ENCODE peak calls at places on chromosomes 1 and 21, in six cellular contexts. N, P, O, D, I and G are unnamed samples. For H3K36me3, the result is how much of the 10 kb centered on the place peaks cover.

GRCh38 chr1:115337633-115338456 is at the start of gene NGF:
- DNase-seq in O (peak), D (peak), N (peak), P (peak), I (peak), G (peak)

GRCh38 chr1:180444522-180444921 is 57.9 kb downstream of the ACBD6 start:
- DNase-seq in I (no peak), D (no peak), P (no peak), N (no peak), O (no peak), G (no peak)

GRCh38 chr1:211529453-211529852 is 37.5 kb upstream of the RD3 start:
- DNase-seq in I (no peak), D (no peak), P (no peak), N (no peak), O (no peak), G (no peak)

GRCh38 chr1:10899490-10900264 is 103.2 kb upstream of the CASZ1 start:
- DNase-seq in O (no peak), I (peak), P (no peak), D (no peak), N (no peak), G (no peak)

GRCh38 chr1:161119379-161120061 is 1.6 kb downstream of the NIT1 start:
- DNase-seq in I (peak), O (peak), P (peak), D (no peak), N (peak), G (no peak)

GRCh38 chr1:100440075-100440809 is 87.9 kb downstream of the CDC14A start:
- DNase-seq in D (no peak), P (no peak), I (peak), N (peak), O (no peak), G (no peak)

GRCh38 chr1:58162952-58163550 is 383.5 kb downstream of the OMA1 start:
- DNase-seq in I (peak), P (peak), D (peak), O (peak), N (peak), G (peak)

GRCh38 chr1:208420696-208421095 is 176.5 kb upstream of the PLXNA2 start:
- DNase-seq in I (peak), O (no peak), N (no peak), P (no peak), D (no peak), G (no peak)

GRCh38 chr1:206550446-206550845 is 43.1 kb downstream of the RASSF5 start:
- DNase-seq in N (no peak), I (no peak), O (peak), P (no peak), D (no peak), G (no peak)

GRCh38 chr21:29321908-29322569 is 23.3 kb downstream of the BACH1 start:
- DNase-seq in P (no peak), O (no peak), I (no peak), D (no peak), N (no peak), G (no peak)

GRCh38 chr1:182603646-182604127 is 502 bp downstream of the RGS16 start:
- DNase-seq in N (peak), P (no peak), O (no peak), D (no peak), I (peak), G (no peak)

GRCh38 chr1:246795906-246796694 is 71.9 kb downstream of the SCCPDH start:
- DNase-seq in O (no peak), D (no peak), N (no peak), I (no peak), P (no peak), G (no peak)

GRCh38 chr1:47443530-47444316 is 5.9 kb downstream of the FOXD2 start:
- DNase-seq in I (no peak), O (no peak), N (peak), D (no peak), P (no peak), G (peak)

GRCh38 chr21:42281196-42281680 is 34.0 kb downstream of the TFF3 start:
- DNase-seq in N (no peak), I (no peak), D (no peak), O (no peak), P (no peak), G (no peak)
- H3K36me3 ChIP-seq in N (under half), I (under half), D (under half), O (under half), P (under half), G (under half)

GRCh38 chr1:55503663-55504305 is 288.6 kb upstream of the USP24 start:
- DNase-seq in D (no peak), O (peak), P (peak), N (no peak), I (no peak), G (no peak)
- H3K9ac ChIP-seq in D (no peak), O (peak), P (peak), N (no peak), I (no peak), G (no peak)

GRCh38 chr1:22643928-22644327 is 495 bp downstream of the C1QC start:
- DNase-seq in O (no peak), P (no peak), I (no peak), N (no peak), D (no peak), G (no peak)

GRCh38 chr1:22639286-22639685 is 2.9 kb downstream of the C1QA start:
- DNase-seq in O (peak), I (no peak), P (peak), N (peak), D (peak), G (no peak)

GRCh38 chr1:22641247-22641646 is 2.2 kb upstream of the C1QC start:
- DNase-seq in D (no peak), I (no peak), O (no peak), N (no peak), P (no peak), G (no peak)

GRCh38 chr1:22643381-22643780 is at the start of gene C1QC:
- DNase-seq in O (no peak), P (no peak), I (no peak), N (no peak), D (no peak), G (no peak)

DNA sequence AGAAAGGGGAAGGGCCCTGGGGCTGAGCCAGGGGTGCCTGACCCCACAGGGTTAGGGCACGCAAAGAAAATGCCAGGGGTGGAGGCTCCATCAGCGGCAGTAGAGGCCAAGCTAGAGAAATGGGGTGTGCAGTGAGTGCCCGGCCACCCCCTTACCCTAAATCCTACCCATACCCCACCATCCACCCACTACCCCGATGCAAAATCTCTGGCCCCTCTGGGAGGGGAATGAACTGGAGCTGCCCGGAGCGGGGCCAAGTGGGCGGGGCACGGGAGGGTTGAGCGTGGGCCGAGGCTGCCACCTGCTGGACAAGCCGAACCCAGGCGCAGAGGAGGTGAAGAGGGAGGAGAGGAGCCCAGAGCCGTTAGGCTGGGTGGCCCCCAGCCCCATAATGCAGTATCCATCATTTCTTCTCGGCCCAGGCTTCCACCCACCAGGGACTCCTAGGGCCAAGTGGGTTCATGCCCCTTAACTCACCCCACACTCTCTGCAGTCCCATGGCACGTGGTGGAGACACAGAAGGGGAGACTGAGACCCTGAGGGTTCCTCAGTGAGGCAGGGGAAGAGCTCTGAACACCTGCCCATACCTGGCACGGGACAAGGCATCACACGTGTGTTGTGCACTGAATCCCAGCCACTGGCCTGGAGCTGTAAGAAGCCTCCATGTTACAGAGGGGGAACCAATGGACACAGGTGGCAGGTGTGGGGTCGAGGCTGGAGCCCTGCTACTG is 1.4 kb upstream of the C1QC start:
- DNase-seq in D (peak), I (peak), O (peak), N (peak), P (peak), G (peak)
- H4K8ac ChIP-seq in D (peak), I (no peak), O (no peak), N (no peak), P (no peak), G (no peak)

GRCh38 chr1:53048960-53049573 is 12.9 kb upstream of the PODN start:
- DNase-seq in N (no peak), O (no peak), P (no peak), I (no peak), D (no peak), G (no peak)
- H3K36me3 ChIP-seq in N (under half), O (under half), P (under half), I (under half), D (under half), G (under half)

DNA sequence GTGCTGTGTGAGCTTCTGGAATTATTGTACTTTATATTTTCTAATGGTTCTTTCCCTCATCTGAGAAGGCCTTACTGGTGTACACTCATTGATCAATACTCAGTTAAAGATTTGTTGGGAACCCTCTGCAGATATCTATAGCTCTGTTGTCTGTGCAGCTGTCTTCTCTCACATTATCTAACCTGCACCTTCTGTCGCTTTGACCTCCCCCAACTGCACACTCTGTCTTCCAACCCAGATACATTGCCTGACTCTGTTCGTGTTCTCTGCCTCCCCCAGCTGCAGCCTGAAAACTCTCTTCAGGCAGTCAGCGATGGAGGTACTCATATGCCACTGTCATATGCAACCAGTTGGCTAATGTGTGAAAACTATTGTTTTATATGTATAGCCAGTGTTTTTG is 334.3 kb downstream of the NCAM2 start:
- DNase-seq in N (no peak), P (no peak), D (no peak), I (no peak), O (no peak), G (no peak)
- H3K9ac ChIP-seq in N (no peak), P (no peak), D (no peak), I (no peak), O (no peak), G (no peak)

GRCh38 chr1:89042491-89042890 is 19.8 kb upstream of the GBP3 start:
- DNase-seq in O (no peak), P (no peak), N (no peak), I (no peak), D (no peak), G (no peak)

GRCh38 chr1:89041055-89041707 is 18.5 kb upstream of the GBP3 start:
- DNase-seq in N (no peak), P (peak), I (no peak), O (peak), D (no peak), G (no peak)

GRCh38 chr1:89043940-89044339 is 21.1 kb downstream of the GBP1 start:
- DNase-seq in N (no peak), P (no peak), D (no peak), O (no peak), I (no peak), G (no peak)

GRCh38 chr1:89047734-89048133 is 17.3 kb downstream of the GBP1 start:
- DNase-seq in P (peak), I (no peak), O (no peak), N (no peak), D (no peak), G (no peak)

DNA sequence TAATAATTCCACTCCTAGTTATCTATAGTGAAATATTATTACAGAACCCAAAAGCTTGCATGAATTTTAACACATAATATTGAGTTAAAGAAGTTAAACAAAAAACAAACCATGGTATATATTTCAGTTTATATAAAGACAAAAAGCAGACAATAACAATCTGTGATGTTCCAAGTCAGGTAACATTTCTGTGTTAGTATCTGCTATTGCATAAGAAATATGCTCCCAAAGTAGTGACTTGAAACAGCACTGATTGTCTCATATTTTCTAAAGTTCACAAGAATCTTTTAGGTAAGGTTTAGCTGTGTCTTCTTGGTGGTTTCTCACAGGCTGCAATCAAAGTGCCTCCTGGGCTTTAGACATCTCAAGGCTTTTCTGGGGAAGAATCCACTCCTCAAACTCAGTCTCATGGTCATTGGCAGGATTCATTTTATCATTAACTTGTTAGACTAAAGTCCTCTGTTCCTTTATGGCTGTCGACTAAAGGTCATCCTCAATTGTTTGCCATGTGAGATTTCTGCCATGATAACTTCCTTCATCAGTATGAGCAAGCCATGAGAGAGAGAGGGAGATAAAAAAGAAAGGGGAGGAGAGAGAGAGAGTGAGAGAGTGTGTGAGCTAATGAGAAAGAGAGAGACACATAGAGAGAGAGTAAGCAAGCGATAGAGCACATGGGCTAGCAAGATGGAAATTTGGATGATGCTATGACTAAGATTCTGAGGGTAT is 19.9 kb downstream of the GBP1 start:
- DNase-seq in N (no peak), I (no peak), P (no peak), O (no peak), D (no peak), G (no peak)
- H4K8ac ChIP-seq in N (no peak), I (no peak), P (no peak), O (no peak), D (no peak), G (no peak)

GRCh38 chr1:1752190-1752589 is 26.1 kb downstream of the NADK start:
- DNase-seq in I (no peak), D (no peak), P (no peak), O (no peak), N (no peak), G (no peak)
- H3K36me3 ChIP-seq in I (under half), D (under half), P (under half), O (half or more), N (under half), G (under half)